ENCODE peak calls at places on chromosomes 13 and 19, in six cellular contexts. One of them, this sample, is unnamed.

GRCh38 chr19:21608571-21608970 is 103.2 kb downstream of the ZNF429 start:
- DNase-seq in stimulated activated CD8-positive, alpha-beta memory T cell treated with anti-CD3 and anti-CD28 coated beads, Interleukin-2, amount 100 ng/mL, for 48 hours: no peak
- DNase-seq in brain pericyte: no peak
- DNase-seq in H4: no peak
- DNase-seq in CD4-positive, CD25-positive, alpha-beta regulatory T cell: no peak
- DNase-seq in NCI-H82: no peak
- DNase-seq in this sample: no peak

GRCh38 chr13:108463365-108463764 is 166.0 kb upstream of the MYO16 start:
- DNase-seq in CD4-positive, CD25-positive, alpha-beta regulatory T cell: no peak
- DNase-seq in stimulated activated CD8-positive, alpha-beta memory T cell treated with anti-CD3 and anti-CD28 coated beads, Interleukin-2, amount 100 ng/mL, for 48 hours: no peak
- DNase-seq in H4: peak; percentile 2
- DNase-seq in NCI-H82: no peak
- DNase-seq in brain pericyte: peak; percentile 31
- DNase-seq in this sample: no peak

GRCh38 chr13:99471231-99472202 is 29.8 kb upstream of the TM9SF2 start:
- DNase-seq in brain pericyte: no peak
- DNase-seq in stimulated activated CD8-positive, alpha-beta memory T cell treated with anti-CD3 and anti-CD28 coated beads, Interleukin-2, amount 100 ng/mL, for 48 hours: no peak
- DNase-seq in CD4-positive, CD25-positive, alpha-beta regulatory T cell: no peak
- DNase-seq in H4: no peak
- DNase-seq in NCI-H82: no peak
- DNase-seq in this sample: no peak

GRCh38 chr13:25945596-25945995 is 106.2 kb downstream of the SHISA2 start:
- DNase-seq in NCI-H82: no peak
- DNase-seq in CD4-positive, CD25-positive, alpha-beta regulatory T cell: no peak
- DNase-seq in H4: no peak
- DNase-seq in brain pericyte: peak; percentile 64
- DNase-seq in stimulated activated CD8-positive, alpha-beta memory T cell treated with anti-CD3 and anti-CD28 coated beads, Interleukin-2, amount 100 ng/mL, for 48 hours: no peak
- DNase-seq in this sample: no peak

GRCh38 chr13:20160346-20161274 is at the start of gene GJA3:
- DNase-seq in CD4-positive, CD25-positive, alpha-beta regulatory T cell: peak; percentile 31
- DNase-seq in stimulated activated CD8-positive, alpha-beta memory T cell treated with anti-CD3 and anti-CD28 coated beads, Interleukin-2, amount 100 ng/mL, for 48 hours: peak; percentile 48
- DNase-seq in H4: no peak
- DNase-seq in NCI-H82: peak; percentile 54
- DNase-seq in brain pericyte: no peak
- DNase-seq in this sample: peak; percentile 72

GRCh38 chr13:109567315-109567714 is 219.1 kb downstream of the IRS2 start:
- DNase-seq in H4: no peak
- DNase-seq in NCI-H82: no peak
- DNase-seq in CD4-positive, CD25-positive, alpha-beta regulatory T cell: no peak
- DNase-seq in brain pericyte: no peak
- DNase-seq in stimulated activated CD8-positive, alpha-beta memory T cell treated with anti-CD3 and anti-CD28 coated beads, Interleukin-2, amount 100 ng/mL, for 48 hours: no peak
- DNase-seq in this sample: no peak

GRCh38 chr19:2249010-2249866 is at the start of gene AMH:
- DNase-seq in CD4-positive, CD25-positive, alpha-beta regulatory T cell: no peak
- DNase-seq in NCI-H82: no peak
- DNase-seq in brain pericyte: no peak
- DNase-seq in stimulated activated CD8-positive, alpha-beta memory T cell treated with anti-CD3 and anti-CD28 coated beads, Interleukin-2, amount 100 ng/mL, for 48 hours: no peak
- DNase-seq in H4: no peak
- DNase-seq in this sample: no peak

GRCh38 chr19:51136891-51137551 is 5.1 kb upstream of the SIGLEC7 start:
- DNase-seq in stimulated activated CD8-positive, alpha-beta memory T cell treated with anti-CD3 and anti-CD28 coated beads, Interleukin-2, amount 100 ng/mL, for 48 hours: no peak
- DNase-seq in CD4-positive, CD25-positive, alpha-beta regulatory T cell: no peak
- DNase-seq in NCI-H82: no peak
- DNase-seq in brain pericyte: no peak
- DNase-seq in H4: no peak
- DNase-seq in this sample: no peak

GRCh38 chr19:41307090-41307875 is 2.7 kb upstream of the CCDC97 start:
- DNase-seq in NCI-H82: no peak
- DNase-seq in CD4-positive, CD25-positive, alpha-beta regulatory T cell: no peak
- DNase-seq in stimulated activated CD8-positive, alpha-beta memory T cell treated with anti-CD3 and anti-CD28 coated beads, Interleukin-2, amount 100 ng/mL, for 48 hours: no peak
- DNase-seq in brain pericyte: no peak
- DNase-seq in H4: no peak
- DNase-seq in this sample: no peak

GRCh38 chr19:53055117-53055516 is 10.6 kb downstream of the ERVV-2 start:
- DNase-seq in brain pericyte: no peak
- DNase-seq in NCI-H82: no peak
- DNase-seq in H4: peak; percentile 29
- DNase-seq in stimulated activated CD8-positive, alpha-beta memory T cell treated with anti-CD3 and anti-CD28 coated beads, Interleukin-2, amount 100 ng/mL, for 48 hours: no peak
- DNase-seq in CD4-positive, CD25-positive, alpha-beta regulatory T cell: no peak
- DNase-seq in this sample: peak; percentile 58

GRCh38 chr19:39297931-39298634 is 1.9 kb downstream of the IFNL1 start:
- DNase-seq in brain pericyte: no peak
- DNase-seq in stimulated activated CD8-positive, alpha-beta memory T cell treated with anti-CD3 and anti-CD28 coated beads, Interleukin-2, amount 100 ng/mL, for 48 hours: peak; percentile 61
- DNase-seq in CD4-positive, CD25-positive, alpha-beta regulatory T cell: no peak
- DNase-seq in H4: no peak
- DNase-seq in NCI-H82: no peak
- DNase-seq in this sample: no peak

GRCh38 chr19:35528218-35529038 is at the start of gene SBSN:
- DNase-seq in NCI-H82: no peak
- DNase-seq in brain pericyte: no peak
- DNase-seq in H4: no peak
- DNase-seq in stimulated activated CD8-positive, alpha-beta memory T cell treated with anti-CD3 and anti-CD28 coated beads, Interleukin-2, amount 100 ng/mL, for 48 hours: no peak
- DNase-seq in CD4-positive, CD25-positive, alpha-beta regulatory T cell: no peak
- DNase-seq in this sample: no peak

GRCh38 chr13:28679628-28680027 is 20.7 kb downstream of the POMP start:
- DNase-seq in NCI-H82: no peak
- DNase-seq in CD4-positive, CD25-positive, alpha-beta regulatory T cell: no peak
- DNase-seq in stimulated activated CD8-positive, alpha-beta memory T cell treated with anti-CD3 and anti-CD28 coated beads, Interleukin-2, amount 100 ng/mL, for 48 hours: no peak
- DNase-seq in H4: peak; percentile 24
- DNase-seq in brain pericyte: no peak
- DNase-seq in this sample: no peak

GRCh38 chr19:41426952-41427646 is at the start of gene B3GNT8:
- DNase-seq in brain pericyte: no peak
- DNase-seq in CD4-positive, CD25-positive, alpha-beta regulatory T cell: peak; percentile 14
- DNase-seq in H4: no peak
- DNase-seq in NCI-H82: peak; percentile 73
- DNase-seq in stimulated activated CD8-positive, alpha-beta memory T cell treated with anti-CD3 and anti-CD28 coated beads, Interleukin-2, amount 100 ng/mL, for 48 hours: peak; percentile 46
- DNase-seq in this sample: peak; percentile 94

GRCh38 chr13:114140131-114140908 is 7.9 kb upstream of the RASA3 start:
- DNase-seq in brain pericyte: no peak
- DNase-seq in stimulated activated CD8-positive, alpha-beta memory T cell treated with anti-CD3 and anti-CD28 coated beads, Interleukin-2, amount 100 ng/mL, for 48 hours: no peak
- DNase-seq in CD4-positive, CD25-positive, alpha-beta regulatory T cell: no peak
- DNase-seq in H4: no peak
- DNase-seq in NCI-H82: no peak
- DNase-seq in this sample: no peak

GRCh38 chr19:57063070-57063469 is 56.7 kb upstream of the USP29 start:
- DNase-seq in brain pericyte: no peak
- DNase-seq in stimulated activated CD8-positive, alpha-beta memory T cell treated with anti-CD3 and anti-CD28 coated beads, Interleukin-2, amount 100 ng/mL, for 48 hours: no peak
- DNase-seq in NCI-H82: no peak
- DNase-seq in H4: no peak
- DNase-seq in CD4-positive, CD25-positive, alpha-beta regulatory T cell: no peak
- DNase-seq in this sample: no peak

GRCh38 chr13:49995535-49996165 is 1.2 kb upstream of the TRIM13 start:
- DNase-seq in H4: no peak
- DNase-seq in brain pericyte: no peak
- DNase-seq in CD4-positive, CD25-positive, alpha-beta regulatory T cell: no peak
- DNase-seq in stimulated activated CD8-positive, alpha-beta memory T cell treated with anti-CD3 and anti-CD28 coated beads, Interleukin-2, amount 100 ng/mL, for 48 hours: no peak
- DNase-seq in NCI-H82: peak; percentile 54
- DNase-seq in this sample: peak; percentile 63

GRCh38 chr13:45362939-45363338 is 22.0 kb upstream of the TPT1 start:
- DNase-seq in NCI-H82: peak; percentile 51
- DNase-seq in H4: no peak
- DNase-seq in stimulated activated CD8-positive, alpha-beta memory T cell treated with anti-CD3 and anti-CD28 coated beads, Interleukin-2, amount 100 ng/mL, for 48 hours: no peak
- DNase-seq in CD4-positive, CD25-positive, alpha-beta regulatory T cell: no peak
- DNase-seq in brain pericyte: no peak
- DNase-seq in this sample: no peak

GRCh38 chr13:112773601-112774447 is 84.0 kb downstream of the ATP11A start:
- DNase-seq in brain pericyte: no peak
- DNase-seq in stimulated activated CD8-positive, alpha-beta memory T cell treated with anti-CD3 and anti-CD28 coated beads, Interleukin-2, amount 100 ng/mL, for 48 hours: no peak
- DNase-seq in NCI-H82: no peak
- DNase-seq in CD4-positive, CD25-positive, alpha-beta regulatory T cell: no peak
- DNase-seq in H4: no peak
- DNase-seq in this sample: no peak

GRCh38 chr13:114286808-114287207 is 5.4 kb downstream of the UPF3A start:
- DNase-seq in H4: no peak
- DNase-seq in CD4-positive, CD25-positive, alpha-beta regulatory T cell: no peak
- DNase-seq in stimulated activated CD8-positive, alpha-beta memory T cell treated with anti-CD3 and anti-CD28 coated beads, Interleukin-2, amount 100 ng/mL, for 48 hours: no peak
- DNase-seq in NCI-H82: no peak
- DNase-seq in brain pericyte: no peak
- DNase-seq in this sample: no peak

GRCh38 chr13:66618702-66619101 is 611.4 kb downstream of the PCDH9 start:
- DNase-seq in CD4-positive, CD25-positive, alpha-beta regulatory T cell: no peak
- DNase-seq in stimulated activated CD8-positive, alpha-beta memory T cell treated with anti-CD3 and anti-CD28 coated beads, Interleukin-2, amount 100 ng/mL, for 48 hours: no peak
- DNase-seq in H4: peak; percentile 39
- DNase-seq in brain pericyte: no peak
- DNase-seq in NCI-H82: peak; percentile 66
- DNase-seq in this sample: peak; percentile 35

GRCh38 chr19:6740589-6741348 is 1.3 kb downstream of the TRIP10 start:
- DNase-seq in NCI-H82: peak; percentile 71
- DNase-seq in brain pericyte: no peak
- DNase-seq in stimulated activated CD8-positive, alpha-beta memory T cell treated with anti-CD3 and anti-CD28 coated beads, Interleukin-2, amount 100 ng/mL, for 48 hours: no peak
- DNase-seq in CD4-positive, CD25-positive, alpha-beta regulatory T cell: peak; percentile 18
- DNase-seq in H4: peak; percentile 27
- DNase-seq in this sample: peak; percentile 68

GRCh38 chr13:99528547-99528946 is 27.3 kb downstream of the TM9SF2 start:
- DNase-seq in H4: no peak
- DNase-seq in CD4-positive, CD25-positive, alpha-beta regulatory T cell: peak; percentile 14
- DNase-seq in brain pericyte: no peak
- DNase-seq in NCI-H82: peak; percentile 73
- DNase-seq in stimulated activated CD8-positive, alpha-beta memory T cell treated with anti-CD3 and anti-CD28 coated beads, Interleukin-2, amount 100 ng/mL, for 48 hours: no peak
- DNase-seq in this sample: peak; percentile 39

GRCh38 chr19:46602392-46603194 is 1.5 kb downstream of the CALM3 start:
- DNase-seq in NCI-H82: no peak
- DNase-seq in H4: no peak
- DNase-seq in brain pericyte: no peak
- DNase-seq in stimulated activated CD8-positive, alpha-beta memory T cell treated with anti-CD3 and anti-CD28 coated beads, Interleukin-2, amount 100 ng/mL, for 48 hours: no peak
- DNase-seq in CD4-positive, CD25-positive, alpha-beta regulatory T cell: no peak
- DNase-seq in this sample: no peak

GRCh38 chr13:113176292-113176691 is 17.8 kb downstream of the PROZ start:
- DNase-seq in CD4-positive, CD25-positive, alpha-beta regulatory T cell: no peak
- DNase-seq in stimulated activated CD8-positive, alpha-beta memory T cell treated with anti-CD3 and anti-CD28 coated beads, Interleukin-2, amount 100 ng/mL, for 48 hours: no peak
- DNase-seq in H4: no peak
- DNase-seq in NCI-H82: no peak
- DNase-seq in brain pericyte: no peak
- DNase-seq in this sample: no peak

This sample was measured in left kidney.